ENCODE peak calls at places on chromosomes 2 and 18, in seven cellular contexts. A is H9, H is esophagus muscularis mucosa, W is A549, X is ovary, U is adrenal gland, K is brain microvascular endothelial cell. I is an unnamed sample.

GRCh38 chr18:44682181-44682870 is 1.6 kb downstream of the SETBP1 start:
- DNase-seq in X (peak), U (no peak), H (no peak), A (peak), K (no peak), W (no peak), I (no peak)

GRCh38 chr2:119486886-119487285 is 37.4 kb downstream of the SCTR start:
- DNase-seq in W (no peak), U (no peak), K (no peak), H (peak), X (no peak), A (no peak), I (no peak)

GRCh38 chr2:25257032-25257455 is 84.7 kb downstream of the DNMT3A start:
- DNase-seq in H (no peak), U (peak), K (peak), A (no peak), W (no peak), X (no peak), I (no peak)

GRCh38 chr2:40431600-40431955 is 20.3 kb downstream of the SLC8A1 start:
- DNase-seq in K (peak), U (no peak), A (no peak), H (no peak), W (no peak), X (no peak), I (no peak)

GRCh38 chr2:165698621-165698946 is 95.5 kb downstream of the GALNT3 start:
- DNase-seq in A (peak), U (peak), K (peak), H (no peak), W (peak), X (peak), I (no peak)

GRCh38 chr18:29749699-29750098 is 1292.8 kb downstream of the DSC3 start:
- DNase-seq in X (no peak), K (no peak), W (no peak), A (no peak), H (no peak), U (no peak), I (no peak)

GRCh38 chr18:26468931-26469340 is 79.4 kb downstream of the KCTD1 start:
- DNase-seq in A (peak), K (no peak), W (no peak), U (no peak), X (no peak), H (no peak), I (no peak)

GRCh38 chr18:38077219-38077618 is 511.6 kb upstream of the CELF4 start:
- DNase-seq in W (no peak), H (no peak), X (no peak), U (no peak), K (no peak), A (no peak), I (no peak)

GRCh38 chr18:22069916-22070315 is 99.5 kb upstream of the GATA6 start:
- DNase-seq in A (no peak), K (no peak), X (no peak), U (no peak), W (no peak), H (no peak), I (no peak)

GRCh38 chr2:168165418-168165817 is 82.0 kb downstream of the STK39 start:
- DNase-seq in K (peak), U (no peak), H (no peak), W (no peak), A (no peak), X (no peak), I (no peak)

GRCh38 chr2:223674998-223675609 is 72.9 kb upstream of the SCG2 start:
- DNase-seq in H (no peak), X (no peak), U (peak), A (no peak), K (peak), W (peak), I (no peak)

GRCh38 chr2:18154812-18155211 is 276.3 kb downstream of the KCNS3 start:
- DNase-seq in H (no peak), A (no peak), X (no peak), K (no peak), U (no peak), W (no peak), I (no peak)

GRCh38 chr2:96530474-96531357 is 5.8 kb upstream of the ARID5A start:
- DNase-seq in X (no peak), W (no peak), K (no peak), A (no peak), U (peak), H (no peak), I (no peak)

GRCh38 chr2:237209885-237210284 is 124.2 kb downstream of the COPS8 start:
- DNase-seq in X (no peak), U (no peak), W (no peak), H (no peak), A (no peak), K (no peak), I (no peak)

GRCh38 chr2:130877258-130877657 is 40.5 kb downstream of the ARHGEF4 start:
- DNase-seq in H (no peak), W (no peak), A (no peak), K (no peak), U (no peak), X (no peak), I (no peak)

GRCh38 chr2:219245148-219245898 is at the start of the genes GLB1L and STK16:
- DNase-seq in U (peak), W (peak), K (peak), X (peak), H (peak), A (peak), I (no peak)

GRCh38 chr2:36355157-36355889 is at the start of gene CRIM1:
- DNase-seq in X (peak), U (peak), W (peak), K (peak), A (peak), H (peak), I (peak)

GRCh38 chr2:57549642-57550102 is 496.9 kb upstream of the VRK2 start:
- DNase-seq in H (no peak), A (no peak), U (no peak), K (peak), X (no peak), W (peak), I (no peak)

GRCh38 chr2:27501042-27501441 is 4.4 kb downstream of the GCKR start:
- DNase-seq in H (no peak), X (no peak), A (no peak), K (no peak), U (no peak), W (no peak), I (no peak)

GRCh38 chr2:71952572-71953188 is 195.0 kb downstream of the CYP26B1 start:
- DNase-seq in X (no peak), U (no peak), A (no peak), K (no peak), H (peak), W (no peak), I (no peak)

GRCh38 chr2:159758686-159759085 is 39.3 kb downstream of the CD302 start:
- DNase-seq in X (no peak), W (peak), K (no peak), H (no peak), A (no peak), U (no peak), I (no peak)

GRCh38 chr18:24090876-24091275 is 48.0 kb upstream of the CABYR start:
- DNase-seq in U (no peak), X (no peak), A (no peak), K (no peak), W (no peak), H (peak), I (no peak)

GRCh38 chr18:2222270-2223185 is 348.8 kb downstream of the METTL4 start:
- DNase-seq in U (no peak), W (no peak), X (no peak), K (no peak), H (no peak), A (no peak), I (no peak)

GRCh38 chr2:215835641-215836040 is 177.7 kb downstream of the MREG start:
- DNase-seq in X (no peak), W (no peak), A (no peak), K (no peak), H (no peak), U (no peak), I (no peak)

GRCh38 chr18:58547864-58548263 is 81.0 kb downstream of the ALPK2 start:
- DNase-seq in K (no peak), U (no peak), A (no peak), H (no peak), X (no peak), W (no peak), I (no peak)

GRCh38 chr2:19171409-19171808 is 187.0 kb downstream of the OSR1 start:
- DNase-seq in K (no peak), A (no peak), W (no peak), U (no peak), X (no peak), H (no peak), I (no peak)

GRCh38 chr2:137190411-137191190 is 425.3 kb downstream of the THSD7B start:
- DNase-seq in H (no peak), A (no peak), W (no peak), X (no peak), U (no peak), K (peak), I (no peak)

GRCh38 chr2:133438026-133438425 is 130.2 kb downstream of the NCKAP5 start:
- DNase-seq in K (no peak), H (no peak), X (no peak), U (no peak), A (no peak), W (no peak), I (no peak)

GRCh38 chr2:86046985-86047384 is 58.7 kb downstream of the POLR1A start:
- DNase-seq in H (no peak), K (no peak), A (no peak), U (no peak), W (no peak), X (peak), I (no peak)

GRCh38 chr2:111119004-111119846 is 1.5 kb upstream of the BCL2L11 start:
- DNase-seq in H (no peak), K (no peak), W (no peak), X (peak), U (peak), A (peak), I (no peak)

GRCh38 chr2:53442783-53443182 is 324.8 kb upstream of the CHAC2 start:
- DNase-seq in A (peak), K (no peak), W (no peak), X (no peak), U (no peak), H (no peak), I (no peak)

GRCh38 chr2:217643814-217644301 is 358.9 kb downstream of the TNS1 start:
- DNase-seq in W (no peak), K (no peak), X (no peak), A (no peak), H (no peak), U (no peak), I (no peak)

GRCh38 chr2:128016620-128017019 is 11.2 kb downstream of the SAP130 start:
- DNase-seq in K (no peak), W (no peak), X (no peak), U (no peak), H (no peak), A (no peak), I (no peak)

GRCh38 chr2:241159116-241159515 is 8.8 kb downstream of the PPP1R7 start:
- DNase-seq in H (no peak), A (no peak), U (no peak), W (no peak), K (no peak), X (no peak), I (no peak)

GRCh38 chr2:19801367-19802087 is 100.3 kb downstream of the TTC32 start:
- DNase-seq in U (peak), X (peak), H (no peak), A (no peak), W (peak), K (peak), I (no peak)

GRCh38 chr2:33425156-33425555 is 51.3 kb upstream of the RASGRP3 start:
- DNase-seq in W (no peak), H (no peak), U (no peak), K (no peak), X (no peak), A (no peak), I (no peak)

GRCh38 chr2:30915485-30915884 is 108.2 kb upstream of the CAPN13 start:
- DNase-seq in A (peak), W (no peak), U (no peak), X (no peak), H (no peak), K (peak), I (no peak)

GRCh38 chr2:99984781-99985525 is 157.4 kb downstream of the AFF3 start:
- DNase-seq in U (no peak), X (no peak), A (no peak), K (no peak), H (no peak), W (no peak), I (no peak)

GRCh38 chr2:218074031-218074430 is 5.0 kb downstream of the RUFY4 start:
- DNase-seq in A (peak), U (peak), H (peak), W (peak), X (no peak), K (peak), I (no peak)

GRCh38 chr2:150508497-150509137 is 21.1 kb upstream of the RND3 start:
- DNase-seq in X (no peak), K (no peak), W (no peak), U (no peak), A (no peak), H (no peak), I (no peak)
- H3K27ac ChIP-seq in X (no peak), K (no peak), W (no peak), U (no peak), A (no peak), H (no peak), I (no peak)

GRCh38 chr2:43174368-43175186 is 51.8 kb downstream of the ZFP36L2 start:
- DNase-seq in A (no peak), W (no peak), K (no peak), X (no peak), U (no peak), H (no peak), I (no peak)

GRCh38 chr2:43169091-43169936 is 57.1 kb downstream of the ZFP36L2 start:
- DNase-seq in W (no peak), K (no peak), H (no peak), A (peak), X (no peak), U (no peak), I (no peak)

GRCh38 chr2:43169987-43170732 is 56.2 kb downstream of the ZFP36L2 start:
- DNase-seq in U (no peak), A (peak), X (no peak), K (no peak), H (no peak), W (no peak), I (no peak)

GRCh38 chr2:43170733-43171101 is 55.7 kb downstream of the ZFP36L2 start:
- DNase-seq in K (no peak), A (peak), W (no peak), U (no peak), X (no peak), H (no peak), I (no peak)

GRCh38 chr2:43171789-43172188 is 54.6 kb downstream of the ZFP36L2 start:
- DNase-seq in U (peak), A (no peak), K (peak), W (no peak), H (no peak), X (no peak), I (no peak)
- H3K27ac ChIP-seq in U (no peak), A (no peak), K (no peak), W (peak), H (no peak), X (no peak), I (no peak)

GRCh38 chr2:172693037-172693436 is 42.6 kb upstream of the RAPGEF4 start:
- DNase-seq in K (peak), A (no peak), W (peak), H (no peak), X (no peak), U (peak), I (no peak)
- H3K27ac ChIP-seq in K (no peak), A (no peak), W (peak), H (no peak), X (no peak), U (no peak), I (no peak)

DNA sequence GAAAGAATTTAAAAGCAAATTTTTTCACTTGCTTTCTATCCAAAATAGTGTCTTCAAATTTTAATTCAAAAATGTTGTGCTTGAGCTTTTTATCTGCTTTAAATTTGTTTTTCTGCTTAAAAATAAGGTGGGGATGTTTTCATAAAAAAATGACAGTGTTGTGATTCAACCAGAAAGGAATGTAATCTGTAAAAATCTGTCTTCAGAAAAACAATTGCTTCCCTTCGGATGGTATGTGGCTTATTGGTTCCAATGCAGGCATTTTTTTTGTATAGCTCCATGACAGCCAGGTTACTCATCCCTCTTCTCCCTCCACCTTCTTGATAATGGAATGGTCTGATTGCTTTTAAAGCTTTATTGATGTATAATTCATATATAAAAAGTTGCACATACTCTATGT is 363.6 kb upstream of the SPHKAP start:
- DNase-seq in X (no peak), K (peak), H (no peak), W (no peak), A (no peak), U (no peak), I (no peak)
- H3K27ac ChIP-seq in X (no peak), K (peak), H (no peak), W (no peak), A (no peak), U (peak), I (no peak)

DNA sequence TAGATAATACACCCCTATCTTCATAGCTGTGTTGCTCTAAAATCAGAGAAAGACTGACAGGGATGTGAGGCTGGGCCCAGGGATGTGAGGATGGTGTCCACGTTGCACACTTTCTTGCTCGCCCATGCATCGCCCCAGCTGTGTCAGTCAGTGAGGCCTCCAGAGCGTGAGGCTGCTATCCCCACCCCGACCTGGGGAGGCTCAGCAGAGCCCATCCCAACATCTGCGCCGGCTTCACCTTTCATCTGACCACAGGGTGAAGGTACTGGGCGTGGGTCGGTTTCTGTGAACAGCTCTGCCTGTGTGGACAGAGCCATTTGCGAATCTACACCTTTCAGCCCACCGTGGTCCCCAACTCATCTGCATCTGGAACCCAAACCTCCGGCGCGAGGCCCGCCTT is 255.7 kb downstream of the HDAC4 start:
- DNase-seq in X (no peak), W (no peak), A (no peak), H (no peak), U (no peak), K (no peak), I (no peak)
- H3K27ac ChIP-seq in X (no peak), W (no peak), A (no peak), H (no peak), U (no peak), K (no peak), I (no peak)

DNA sequence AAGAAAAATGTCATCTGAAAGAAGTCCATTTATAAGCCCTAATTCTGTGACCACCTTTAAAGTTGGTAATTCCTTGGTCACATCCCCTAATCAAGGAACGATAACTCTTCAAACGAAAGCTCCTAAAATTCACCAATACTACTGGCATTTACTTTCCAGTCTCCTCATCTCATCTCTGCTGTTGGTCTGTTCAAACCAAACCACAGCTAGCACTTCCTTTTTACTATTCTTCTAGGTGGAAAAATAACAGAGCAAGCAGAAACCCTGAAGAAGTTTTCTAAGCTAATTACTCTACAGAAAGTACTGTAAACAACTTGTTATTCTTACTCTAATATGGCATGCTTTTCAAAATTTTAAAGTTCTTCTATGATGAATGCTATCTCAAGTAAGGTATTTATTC is 21.6 kb downstream of the TIA1 start:
- DNase-seq in H (no peak), U (no peak), W (no peak), X (no peak), K (no peak), A (no peak), I (no peak)
- H3K27ac ChIP-seq in H (no peak), U (no peak), W (no peak), X (no peak), K (no peak), A (no peak), I (no peak)

I was measured in vagina.